ENCODE peak calls at places on chromosome 5, in eight cellular contexts. E is adrenal gland; W is T-helper 9 cell; D is iPS-NIHi11; P is activated CD4-positive, alpha-beta T cell treated with anti-CD3 and anti-CD28 coated beads, Interleukin-2, amount 50 U/mL, for 1 hour; N is EL; F is posterior cingulate gyrus; I is T-helper 1 cell. R is an unnamed sample.

GRCh38 chr5:33997331-33997983 is 10.4 kb downstream of the AMACR start:
- DNase-seq in E (peak), W (no peak), D (peak), P (peak), N (peak), F (peak), I (peak), R (peak)

GRCh38 chr5:1931590-1932138 is 48.9 kb upstream of the IRX4 start:
- DNase-seq in E (no peak), W (no peak), D (peak), P (no peak), N (no peak), F (peak), I (no peak), R (no peak)

GRCh38 chr5:14687023-14687665 is 22.6 kb downstream of the OTULIN start:
- DNase-seq in E (no peak), W (no peak), D (no peak), P (no peak), N (peak), F (no peak), I (no peak), R (no peak)

GRCh38 chr5:110361501-110361900 is 365.0 kb downstream of the TMEM232 start:
- DNase-seq in E (peak), W (no peak), D (no peak), P (no peak), N (peak), F (no peak), I (no peak), R (no peak)

GRCh38 chr5:180026320-180026719 is 45.2 kb downstream of the RNF130 start:
- DNase-seq in E (no peak), W (no peak), D (no peak), P (no peak), N (peak), F (no peak), I (no peak), R (no peak)

GRCh38 chr5:17441351-17441750 is 56.7 kb upstream of the TAF11L2 start:
- DNase-seq in E (no peak), W (no peak), D (no peak), P (no peak), N (peak), F (no peak), I (no peak), R (no peak)

GRCh38 chr5:6261668-6262067 is 116.7 kb downstream of the MED10 start:
- DNase-seq in E (peak), W (no peak), D (no peak), P (no peak), N (no peak), F (no peak), I (peak), R (no peak)

GRCh38 chr5:126963822-126964375 is 66.5 kb downstream of the MARCHF3 start:
- DNase-seq in E (no peak), W (no peak), D (no peak), P (no peak), N (no peak), F (no peak), I (no peak), R (no peak)

GRCh38 chr5:9269024-9269423 is 276.9 kb downstream of the SEMA5A start:
- DNase-seq in E (no peak), W (no peak), D (no peak), P (no peak), N (peak), F (no peak), I (no peak), R (no peak)

GRCh38 chr5:154542581-154542980 is 64.6 kb upstream of the HAND1 start:
- DNase-seq in E (no peak), W (no peak), D (no peak), P (no peak), N (no peak), F (no peak), I (no peak), R (no peak)

GRCh38 chr5:161230222-161230621 is 316.3 kb downstream of the GABRB2 start:
- DNase-seq in E (no peak), W (no peak), D (no peak), P (no peak), N (no peak), F (no peak), I (no peak), R (no peak)

GRCh38 chr5:81268797-81269196 is 32.6 kb upstream of the ZCCHC9 start:
- DNase-seq in E (no peak), W (no peak), D (no peak), P (no peak), N (peak), F (no peak), I (no peak), R (no peak)

GRCh38 chr5:177427211-177427822 is 841 bp downstream of the GRK6 start:
- DNase-seq in E (peak), W (no peak), D (no peak), P (no peak), N (peak), F (no peak), I (no peak), R (no peak)

GRCh38 chr5:111673896-111674626 is 82.9 kb downstream of the NREP start:
- DNase-seq in E (no peak), W (no peak), D (no peak), P (no peak), N (no peak), F (no peak), I (no peak), R (no peak)

GRCh38 chr5:140112685-140113179 is 1.2 kb upstream of the PURA start:
- DNase-seq in E (no peak), W (no peak), D (peak), P (no peak), N (peak), F (no peak), I (no peak), R (no peak)

GRCh38 chr5:153276151-153276550 is 214.3 kb upstream of the GRIA1 start:
- DNase-seq in E (peak), W (no peak), D (peak), P (peak), N (peak), F (no peak), I (no peak), R (no peak)

GRCh38 chr5:156841737-156842136 is 8.4 kb upstream of the PPP1R2B start:
- DNase-seq in E (no peak), W (no peak), D (no peak), P (no peak), N (no peak), F (no peak), I (no peak), R (no peak)

GRCh38 chr5:134603059-134603458 is 29.6 kb downstream of the SAR1B start:
- DNase-seq in E (no peak), W (no peak), D (no peak), P (no peak), N (peak), F (no peak), I (peak), R (no peak)

GRCh38 chr5:160054831-160055230 is 45.9 kb downstream of the TTC1 start:
- DNase-seq in E (no peak), W (no peak), D (no peak), P (no peak), N (peak), F (no peak), I (no peak), R (no peak)

GRCh38 chr5:10684303-10685086 is 76.5 kb downstream of the DAP start:
- DNase-seq in E (no peak), W (no peak), D (no peak), P (no peak), N (no peak), F (no peak), I (no peak), R (no peak)

GRCh38 chr5:80967500-80968181 is 7.5 kb downstream of the RASGRF2 start:
- DNase-seq in E (no peak), W (no peak), D (no peak), P (no peak), N (peak), F (no peak), I (no peak), R (no peak)

GRCh38 chr5:14901462-14902051 is 30.0 kb upstream of the ANKH start:
- DNase-seq in E (peak), W (no peak), D (no peak), P (no peak), N (peak), F (no peak), I (no peak), R (no peak)

GRCh38 chr5:135214897-135215616 is 181.0 kb upstream of the PITX1 start:
- DNase-seq in E (peak), W (no peak), D (no peak), P (no peak), N (no peak), F (no peak), I (no peak), R (no peak)

GRCh38 chr5:16461026-16461425 is 4.6 kb downstream of the ZNF622 start:
- DNase-seq in E (no peak), W (no peak), D (no peak), P (no peak), N (peak), F (no peak), I (no peak), R (no peak)

GRCh38 chr5:107425541-107426031 is 245.2 kb downstream of the EFNA5 start:
- DNase-seq in E (no peak), W (no peak), D (no peak), P (no peak), N (peak), F (no peak), I (no peak), R (no peak)

GRCh38 chr5:134920848-134921575 is 16.1 kb downstream of the PCBD2 start:
- DNase-seq in E (no peak), W (no peak), D (no peak), P (no peak), N (no peak), F (no peak), I (no peak), R (no peak)

GRCh38 chr5:42005561-42006153 is 80.6 kb downstream of the FBXO4 start:
- DNase-seq in E (no peak), W (no peak), D (peak), P (no peak), N (peak), F (no peak), I (peak), R (no peak)

GRCh38 chr5:149403923-149404745 is 25.0 kb upstream of the IL17B start:
- DNase-seq in E (no peak), W (no peak), D (no peak), P (no peak), N (peak), F (no peak), I (no peak), R (no peak)

R was measured in activated gamma-delta T cell treated with Interleukin-2 at 50 U/mL for 16 hours.